ENCODE peak calls at places on chromosome 2, in five cellular contexts. A, G, U, J and L are unnamed samples. For H3K4me1, the result is how much of the 10 kb centered on the place peaks cover.

GRCh38 chr2:75403991-75404428 is 156.7 kb downstream of the EVA1A start:
- DNase-seq in G (no peak), U (no peak), J (no peak), A (no peak), L (no peak)

GRCh38 chr2:104849618-104850097 is 4.3 kb upstream of the POU3F3 start:
- DNase-seq in G (no peak), J (no peak), U (no peak), A (no peak), L (peak)

GRCh38 chr2:70830333-70830732 is 5.3 kb downstream of the CD207 start:
- DNase-seq in U (no peak), J (no peak), A (no peak), G (no peak), L (no peak)

GRCh38 chr2:19775838-19776237 is 125.9 kb downstream of the TTC32 start:
- DNase-seq in A (no peak), G (no peak), J (no peak), U (no peak), L (peak)

GRCh38 chr2:40213071-40213470 is 238.8 kb downstream of the SLC8A1 start:
- DNase-seq in A (no peak), J (no peak), G (no peak), U (no peak), L (no peak)

GRCh38 chr2:121134728-121135127 is 150.3 kb downstream of the TFCP2L1 start:
- DNase-seq in G (no peak), A (no peak), J (no peak), U (no peak), L (no peak)

GRCh38 chr2:222320441-222321395 is 21.9 kb upstream of the PAX3 start:
- DNase-seq in G (no peak), A (peak), J (peak), U (peak), L (no peak)

GRCh38 chr2:232623768-232624553 is 9.4 kb upstream of the EFHD1 start:
- DNase-seq in G (no peak), U (no peak), A (no peak), J (no peak), L (no peak)

GRCh38 chr2:16281451-16282330 is 341.3 kb downstream of the MYCN start:
- DNase-seq in U (peak), A (peak), J (no peak), G (no peak), L (peak)

GRCh38 chr2:47269316-47270232 is 114.5 kb upstream of the STPG4 start:
- DNase-seq in G (no peak), U (peak), A (no peak), J (peak), L (peak)

GRCh38 chr2:143686585-143687164 is 557.5 kb downstream of the ARHGAP15 start:
- DNase-seq in A (no peak), U (no peak), J (no peak), G (no peak), L (peak)

GRCh38 chr2:234444242-234444641 is 52.6 kb downstream of the ARL4C start:
- DNase-seq in J (no peak), U (no peak), G (no peak), A (no peak), L (no peak)
- H3K4me1 ChIP-seq in J (under half), U (under half), G (under half), A (under half), L (under half)

GRCh38 chr2:85704800-85705679 is 10.9 kb downstream of the GNLY start:
- DNase-seq in G (no peak), J (no peak), A (no peak), U (no peak), L (no peak)

GRCh38 chr2:85706063-85706462 is 11.9 kb downstream of the GNLY start:
- DNase-seq in A (no peak), U (no peak), G (no peak), J (no peak), L (no peak)

GRCh38 chr2:85704038-85704437 is 9.9 kb downstream of the GNLY start:
- DNase-seq in U (no peak), G (no peak), J (no peak), A (no peak), L (no peak)

GRCh38 chr2:85706604-85707296 is 12.6 kb downstream of the GNLY start:
- DNase-seq in A (no peak), U (no peak), J (peak), G (no peak), L (no peak)

DNA sequence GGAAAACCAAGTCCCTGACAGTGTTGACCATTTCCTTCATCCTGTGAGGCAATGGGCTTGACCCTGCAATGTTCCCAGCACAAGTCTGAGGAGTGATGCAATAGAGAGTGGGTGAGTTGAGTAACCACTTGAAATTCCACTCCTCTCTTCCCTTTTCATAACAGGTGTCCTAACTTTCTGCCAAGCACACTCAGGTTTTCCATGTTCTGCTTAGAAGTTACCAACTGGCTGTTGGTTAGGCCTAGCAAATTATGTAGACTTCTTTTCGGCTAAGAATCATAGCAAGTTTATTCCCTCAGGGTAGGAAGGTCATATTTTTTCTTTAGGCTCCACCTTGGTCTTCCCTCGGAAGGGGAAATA is 11.5 kb downstream of the GNLY start:
- DNase-seq in J (peak), A (no peak), G (no peak), U (peak), L (no peak)
- H3K4me3 ChIP-seq in J (no peak), A (no peak), G (no peak), U (no peak), L (no peak)

GRCh38 chr2:9423100-9423921 is at the start of the genes CPSF3 and ITGB1BP1:
- DNase-seq in J (peak), U (peak), G (peak), A (peak), L (peak)
- TF ChIP-seq POLR2A in J (no peak), U (peak), G (peak), A (no peak), L (peak)

GRCh38 chr2:160227252-160227651 is 27.2 kb upstream of the ITGB6 start:
- DNase-seq in G (no peak), A (no peak), J (no peak), U (no peak), L (no peak)

GRCh38 chr2:160224507-160224906 is 24.4 kb upstream of the ITGB6 start:
- DNase-seq in J (no peak), A (no peak), U (no peak), G (no peak), L (no peak)

GRCh38 chr2:160224060-160224459 is 24.0 kb upstream of the ITGB6 start:
- DNase-seq in G (no peak), J (no peak), U (no peak), A (no peak), L (no peak)

GRCh38 chr2:160226367-160226766 is 26.3 kb upstream of the ITGB6 start:
- DNase-seq in G (no peak), J (no peak), U (peak), A (no peak), L (no peak)

DNA sequence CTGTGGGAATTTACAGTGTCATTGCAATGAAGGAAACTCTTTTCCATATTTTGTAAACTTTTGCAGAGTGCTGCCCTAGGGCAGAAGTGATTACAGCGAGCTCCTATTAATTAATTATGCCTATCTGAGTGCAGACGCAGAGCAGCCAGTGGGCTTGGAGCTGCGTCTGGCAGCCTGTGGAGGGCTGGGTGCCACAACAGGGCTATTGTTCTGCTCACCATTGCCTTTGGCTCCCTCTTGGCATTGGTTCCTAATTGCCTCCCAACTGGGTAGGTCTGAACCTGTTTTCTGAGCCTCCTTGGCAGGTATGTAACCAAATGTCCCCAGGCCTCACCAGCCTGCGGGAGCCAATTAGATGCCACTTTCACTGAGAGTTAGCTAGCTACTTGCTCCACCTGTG is 25.6 kb upstream of the ITGB6 start:
- DNase-seq in A (no peak), G (no peak), J (no peak), U (no peak), L (peak)
- H3K4me1 ChIP-seq in A (under half), G (half or more), J (under half), U (half or more), L (under half)

GRCh38 chr2:61179701-61180639 is 18.0 kb downstream of the C2orf74 start:
- DNase-seq in U (peak), J (peak), A (no peak), G (no peak), L (peak)
- H3K4me3 ChIP-seq in U (no peak), J (no peak), A (no peak), G (peak), L (no peak)